ENCODE peak calls at places on chromosomes 6 and 20, in five cellular contexts. N, H, F, X and I are unnamed samples.

GRCh38 chr6:87645080-87645479 is 55.1 kb downstream of the ORC3 start:
- DNase-seq in N (no peak), H (no peak), F (no peak), X (no peak), I (no peak)

GRCh38 chr20:9491324-9491723 is 23.1 kb upstream of the LAMP5 start:
- DNase-seq in N (no peak), H (no peak), F (no peak), X (no peak), I (no peak)

GRCh38 chr6:53361549-53362031 is 12.8 kb upstream of the ELOVL5 start:
- DNase-seq in N (no peak), H (no peak), F (no peak), X (peak; percentile 54), I (peak; percentile 67)

GRCh38 chr20:31260326-31260932 is 3.0 kb downstream of the DEFB115 start:
- DNase-seq in N (no peak), H (no peak), F (no peak), X (no peak), I (no peak)

GRCh38 chr6:13302751-13303667 is 25.3 kb downstream of the TBC1D7 start:
- DNase-seq in N (peak; percentile 86), H (no peak), F (peak; percentile 70), X (peak; percentile 4), I (peak; percentile 12)

GRCh38 chr6:69423785-69424184 is 373.0 kb downstream of the LMBRD1 start:
- DNase-seq in N (no peak), H (no peak), F (no peak), X (no peak), I (no peak)

GRCh38 chr20:21702553-21703467 is 2.7 kb upstream of the PAX1 start:
- DNase-seq in N (peak; percentile 75), H (peak; percentile 80), F (peak; percentile 54), X (no peak), I (no peak)

GRCh38 chr6:80271074-80271473 is 164.6 kb downstream of the BCKDHB start:
- DNase-seq in N (no peak), H (no peak), F (no peak), X (no peak), I (no peak)

GRCh38 chr6:7919871-7920270 is 9.3 kb upstream of the TXNDC5 start:
- DNase-seq in N (no peak), H (no peak), F (no peak), X (no peak), I (no peak)

GRCh38 chr20:43690943-43691598 is 24.2 kb downstream of the MYBL2 start:
- DNase-seq in N (peak; percentile 12), H (no peak), F (no peak), X (no peak), I (no peak)

GRCh38 chr6:56096946-56097345 is 150.4 kb downstream of the COL21A1 start:
- DNase-seq in N (no peak), H (no peak), F (no peak), X (no peak), I (no peak)

GRCh38 chr20:54323227-54323734 is 115.4 kb downstream of the PFDN4 start:
- DNase-seq in N (no peak), H (no peak), F (no peak), X (no peak), I (no peak)

GRCh38 chr6:137297887-137298286 is 78.7 kb upstream of the IFNGR1 start:
- DNase-seq in N (no peak), H (no peak), F (peak; percentile 25), X (no peak), I (no peak)

GRCh38 chr20:43440531-43440930 is 17.2 kb upstream of the SRSF6 start:
- DNase-seq in N (no peak), H (no peak), F (no peak), X (no peak), I (no peak)

GRCh38 chr20:17885544-17885943 is 83.0 kb downstream of the SNX5 start:
- DNase-seq in N (no peak), H (no peak), F (no peak), X (no peak), I (no peak)

GRCh38 chr20:32358883-32359632 is 927 bp downstream of the ASXL1 start:
- DNase-seq in N (peak; percentile 87), H (no peak), F (peak; percentile 85), X (peak; percentile 67), I (peak; percentile 67)

GRCh38 chr6:71079707-71080106 is 122.8 kb upstream of the B3GAT2 start:
- DNase-seq in N (no peak), H (no peak), F (no peak), X (no peak), I (no peak)

GRCh38 chr6:130215526-130215925 is 7.2 kb downstream of the SAMD3 start:
- DNase-seq in N (no peak), H (no peak), F (no peak), X (peak; percentile 11), I (no peak)

GRCh38 chr20:16098890-16099639 is 474.2 kb downstream of the KIF16B start:
- DNase-seq in N (no peak), H (no peak), F (no peak), X (no peak), I (no peak)

GRCh38 chr6:167676666-167677421 is 149.9 kb upstream of the AFDN start:
- DNase-seq in N (no peak), H (no peak), F (no peak), X (no peak), I (no peak)

GRCh38 chr6:20487669-20488375 is 46.4 kb upstream of the CDKAL1 start:
- DNase-seq in N (no peak), H (no peak), F (no peak), X (no peak), I (no peak)

GRCh38 chr6:30842754-30843610 is 41.3 kb upstream of the DDR1 start:
- DNase-seq in N (no peak), H (no peak), F (no peak), X (no peak), I (no peak)

GRCh38 chr6:98529364-98529763 is 305.0 kb upstream of the POU3F2 start:
- DNase-seq in N (no peak), H (peak; percentile 23), F (no peak), X (no peak), I (no peak)

GRCh38 chr20:46010491-46011405 is 2.0 kb downstream of the MMP9 start:
- DNase-seq in N (peak; percentile 91), H (no peak), F (peak; percentile 43), X (peak; percentile 46), I (peak; percentile 53)

GRCh38 chr6:143180205-143180604 is 119.5 kb downstream of the AIG1 start:
- DNase-seq in N (no peak), H (no peak), F (no peak), X (no peak), I (no peak)

GRCh38 chr20:56831795-56832194 is 202.7 kb downstream of the TFAP2C start:
- DNase-seq in N (no peak), H (no peak), F (no peak), X (no peak), I (no peak)

GRCh38 chr6:489001-489400 is 97.4 kb downstream of the IRF4 start:
- DNase-seq in N (no peak), H (no peak), F (no peak), X (no peak), I (no peak)

GRCh38 chr6:14704383-14705271 is 541.2 kb upstream of the JARID2 start:
- DNase-seq in N (no peak), H (no peak), F (no peak), X (no peak), I (no peak)

GRCh38 chr6:108735991-108736345 is 112.3 kb upstream of the ARMC2 start:
- DNase-seq in N (no peak), H (no peak), F (no peak), X (no peak), I (no peak)

DNA sequence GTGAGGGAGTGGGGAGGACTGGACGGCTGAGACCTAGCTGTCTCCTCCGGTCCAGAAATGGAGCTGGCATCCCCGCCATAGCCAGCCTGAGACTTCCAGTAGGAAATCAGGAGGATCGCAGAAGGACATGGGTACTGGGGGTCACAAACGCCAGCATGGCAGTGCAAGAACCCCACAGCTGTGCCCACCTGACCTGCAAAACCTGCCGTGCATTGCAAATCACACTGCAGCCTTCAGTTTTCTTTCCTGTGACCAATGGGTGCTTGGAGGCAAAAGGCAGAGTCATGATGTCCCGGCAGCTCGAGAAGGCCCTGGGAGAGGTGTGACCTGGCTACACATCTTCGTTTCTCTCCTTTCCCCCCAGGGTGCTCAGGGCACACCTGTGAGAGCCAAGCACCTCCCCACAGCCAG is 23.3 kb upstream of the PHACTR3 start:
- DNase-seq in N (no peak), H (no peak), F (no peak), X (no peak), I (no peak)
- H3K27me3 ChIP-seq in N (peaks cover 74% of the 10 kb centered on the region), H (no peaks in the 10 kb centered on the region), F (peaks cover 3% of the 10 kb centered on the region), X (no peaks in the 10 kb centered on the region), I (no peaks in the 10 kb centered on the region)

GRCh38 chr6:106530026-106530425 is 99.3 kb downstream of the RTN4IP1 start:
- DNase-seq in N (no peak), H (no peak), F (no peak), X (no peak), I (no peak)
- H3K4me1 ChIP-seq in N (peaks cover 7% of the 10 kb centered on the region), H (peaks cover 3% of the 10 kb centered on the region), F (no peaks in the 10 kb centered on the region), X (peaks cover 32% of the 10 kb centered on the region), I (peaks cover 20% of the 10 kb centered on the region)

DNA sequence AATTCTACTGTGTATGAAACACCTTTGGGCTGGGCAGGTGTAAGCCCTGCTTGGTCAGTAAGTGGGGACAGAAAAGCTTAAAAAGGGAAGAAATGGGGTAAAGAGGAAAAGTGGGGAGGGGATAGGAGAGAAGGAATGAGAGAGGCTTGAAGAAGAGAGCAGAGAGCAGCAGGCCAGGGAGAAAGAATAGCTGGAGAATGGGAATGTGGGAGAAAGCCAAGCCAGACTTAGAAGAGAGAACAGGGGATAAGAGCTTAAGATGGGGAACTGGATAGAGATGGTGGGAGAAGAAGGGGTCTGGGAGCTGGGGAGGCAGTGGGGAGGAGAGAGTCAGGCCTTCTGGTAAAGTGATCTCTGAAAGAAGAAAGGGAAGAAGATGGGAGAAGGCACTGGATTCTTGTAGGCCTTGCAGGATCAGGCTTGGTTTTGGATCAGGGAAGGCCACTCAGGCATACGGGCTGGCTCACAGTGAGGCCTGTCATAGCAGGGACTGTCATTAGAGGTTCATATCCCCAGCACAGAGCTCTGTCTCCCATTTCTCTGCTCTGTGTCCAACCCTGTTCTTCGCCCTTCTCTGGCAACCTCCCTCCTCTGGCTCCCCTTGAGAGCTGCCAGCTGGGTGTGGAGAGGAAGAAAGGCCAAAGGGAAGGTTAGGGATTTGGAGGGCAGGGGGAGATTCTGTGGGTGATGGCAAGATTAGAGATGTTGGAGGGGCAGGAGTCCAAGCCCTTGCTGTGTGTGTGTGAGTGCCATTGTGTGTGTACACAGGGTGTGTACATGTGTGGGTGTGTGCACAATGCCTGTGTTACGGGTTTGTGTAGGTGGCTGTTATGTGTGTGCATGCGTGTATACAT is 9.3 kb downstream of the SYNGAP1 start:
- DNase-seq in N (no peak), H (no peak), F (no peak), X (no peak), I (no peak)
- H3K4me3 ChIP-seq in N (no peak overlapping the region), H (no peak overlapping the region), F (no peak overlapping the region), X (peak overlapping the region; percentile 72), I (peak overlapping the region; percentile 46)

DNA sequence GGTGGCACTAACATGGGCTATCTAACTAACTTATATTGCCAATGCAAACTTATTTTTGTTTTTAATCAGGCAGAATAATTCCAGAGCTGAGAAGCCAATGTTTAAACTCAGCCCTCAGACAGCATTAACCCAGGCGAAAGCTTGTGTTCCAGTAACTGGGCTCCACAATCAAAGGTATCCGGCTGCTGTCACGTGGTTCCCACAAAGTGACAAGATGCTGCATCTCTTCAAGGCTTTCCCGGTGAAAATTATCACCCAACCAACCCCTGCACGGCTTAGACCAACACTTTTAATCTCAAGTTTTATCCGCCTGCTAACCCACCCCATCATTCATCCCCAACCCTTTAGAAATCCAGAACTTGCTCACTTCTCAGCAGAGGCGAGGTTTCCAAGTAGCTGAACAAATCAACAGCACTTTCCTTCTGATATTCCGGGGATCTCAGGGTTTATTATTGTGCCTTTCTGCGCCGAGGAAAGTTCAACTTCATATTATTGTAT is 874 bp downstream of the MTCL3 start:
- DNase-seq in N (no peak), H (no peak), F (no peak), X (no peak), I (no peak)
- H3K27me3 ChIP-seq in N (peaks cover 100% of the 10 kb centered on the region), H (peaks cover 23% of the 10 kb centered on the region), F (peaks cover 26% of the 10 kb centered on the region), X (peaks cover 28% of the 10 kb centered on the region), I (peaks cover 19% of the 10 kb centered on the region)

GRCh38 chr20:50533061-50533460 is 22.9 kb downstream of the PTPN1 start:
- DNase-seq in N (no peak), H (no peak), F (no peak), X (no peak), I (no peak)
- H3K4me1 ChIP-seq in N (peaks cover 25% of the 10 kb centered on the region), H (peaks cover 6% of the 10 kb centered on the region), F (no peaks in the 10 kb centered on the region), X (peaks cover 67% of the 10 kb centered on the region), I (peaks cover 25% of the 10 kb centered on the region)